ENCODE peak calls at places on chromosomes 7 and 10, in four cellular contexts. A is stimulated activated CD8-positive, alpha-beta memory T cell treated with anti-CD3 and anti-CD28 coated beads, Interleukin-7, amount 100 ng/mL, for 24 hours; R is OCI-M1; N is psoas muscle. M is an unnamed sample.

GRCh38 chr7:13602036-13602435 is 387.4 kb downstream of the ETV1 start:
- DNase-seq in R (no peak), N (no peak), A (no peak), M (no peak)

GRCh38 chr7:99011341-99011705 is 132.6 kb downstream of the SMURF1 start:
- DNase-seq in N (no peak), R (no peak), A (no peak), M (no peak)

GRCh38 chr10:114749545-114749944 is 72.0 kb upstream of the FHIP2A start:
- DNase-seq in N (no peak), A (no peak), R (no peak), M (no peak)

GRCh38 chr10:3375505-3375904 is 202.9 kb upstream of the PITRM1 start:
- DNase-seq in R (no peak), N (no peak), A (no peak), M (no peak)

GRCh38 chr10:33335550-33335799 is 1.0 kb upstream of the NRP1 start:
- DNase-seq in N (no peak), A (no peak), R (no peak), M (no peak)

GRCh38 chr10:126892150-126892872 is 12.9 kb upstream of the DOCK1 start:
- DNase-seq in N (no peak), R (no peak), A (no peak), M (no peak)

GRCh38 chr10:52447931-52448353 is 133.9 kb downstream of the DKK1 start:
- DNase-seq in R (no peak), A (no peak), N (no peak), M (no peak)

GRCh38 chr10:78337016-78337415 is 303.4 kb downstream of the RPS24 start:
- DNase-seq in R (no peak), N (no peak), A (no peak), M (no peak)

GRCh38 chr7:27615420-27616185 is 47.1 kb downstream of the HIBADH start:
- DNase-seq in R (no peak), A (no peak), N (no peak), M (no peak)

GRCh38 chr10:70715853-70716795 is 43.8 kb downstream of the ADAMTS14 start:
- DNase-seq in N (no peak), A (no peak), R (peak), M (no peak)

GRCh38 chr7:101537205-101537604 is 91.9 kb downstream of the MYL10 start:
- DNase-seq in A (no peak), R (peak), N (no peak), M (no peak)

GRCh38 chr7:27793780-27794179 is 53.8 kb downstream of the TAX1BP1 start:
- DNase-seq in R (no peak), N (no peak), A (no peak), M (no peak)

M was measured in Kasumi-1.